ENCODE peak calls at places on chromosomes 12 and 14, in seven cellular contexts. N is IMR-90, L is heart left ventricle, J is PC-9, V is fibroblast of lung, Y is A549, C is MM.1S. F is an unnamed sample. For H3K4me1, the result is how much of the 10 kb centered on the place peaks cover.

GRCh38 chr12:129467749-129468148 is 436.1 kb downstream of the TMEM132D start:
- DNase-seq in N (no peak), L (no peak), Y (no peak), J (no peak), V (no peak), C (no peak), F (no peak)

GRCh38 chr14:51357250-51357649 is 117.2 kb downstream of the TMX1 start:
- DNase-seq in V (peak), C (no peak), N (peak), Y (no peak), J (no peak), L (no peak), F (peak)

GRCh38 chr12:34391771-34392581 is 369.7 kb downstream of the ALG10 start:
- DNase-seq in L (peak), J (no peak), N (no peak), C (no peak), Y (no peak), V (no peak), F (no peak)

GRCh38 chr14:54652188-54652889 is 85.4 kb downstream of the SAMD4A start:
- DNase-seq in N (peak), Y (peak), J (peak), L (peak), C (no peak), V (peak), F (peak)

GRCh38 chr14:61337893-61338292 is 16.5 kb downstream of the PRKCH start:
- DNase-seq in N (no peak), J (no peak), V (no peak), C (no peak), Y (no peak), L (no peak), F (no peak)

GRCh38 chr14:37019488-37019887 is 152.9 kb downstream of the SLC25A21 start:
- DNase-seq in C (no peak), Y (no peak), L (no peak), N (no peak), J (no peak), V (no peak), F (no peak)

GRCh38 chr12:59928416-59928815 is 332.6 kb downstream of the SLC16A7 start:
- DNase-seq in L (no peak), Y (no peak), N (peak), V (peak), J (no peak), C (no peak), F (no peak)

GRCh38 chr12:11836282-11836963 is 186.9 kb downstream of the ETV6 start:
- DNase-seq in V (no peak), J (no peak), C (peak), N (no peak), L (peak), Y (no peak), F (no peak)

GRCh38 chr12:41061189-41061588 is 126.9 kb upstream of the PDZRN4 start:
- DNase-seq in J (no peak), Y (no peak), V (no peak), L (no peak), N (no peak), C (no peak), F (no peak)

GRCh38 chr12:82351390-82351789 is 6.8 kb downstream of the CCDC59 start:
- DNase-seq in C (no peak), V (no peak), Y (no peak), L (no peak), J (no peak), N (no peak), F (no peak)

GRCh38 chr12:55686366-55687010 is 21.2 kb downstream of the ITGA7 start:
- DNase-seq in N (no peak), C (no peak), L (no peak), Y (no peak), V (no peak), J (no peak), F (no peak)

GRCh38 chr12:65607271-65607880 is 216.9 kb upstream of the HMGA2 start:
- DNase-seq in N (no peak), L (no peak), V (no peak), Y (no peak), C (no peak), J (peak), F (peak)

GRCh38 chr12:121634836-121635235 is 8.5 kb downstream of the ORAI1 start:
- DNase-seq in L (no peak), N (no peak), Y (no peak), C (no peak), J (no peak), V (no peak), F (no peak)

GRCh38 chr12:7994731-7995205 is 37.7 kb upstream of the FOXJ2 start:
- DNase-seq in J (peak), N (peak), C (no peak), V (peak), L (no peak), Y (no peak), F (no peak)

GRCh38 chr14:76767681-76768055 is 6.4 kb downstream of the VASH1 start:
- DNase-seq in J (no peak), C (no peak), N (no peak), Y (no peak), L (no peak), V (no peak), F (no peak)

GRCh38 chr14:32407170-32407569 is 78.1 kb downstream of the AKAP6 start:
- DNase-seq in N (peak), L (peak), C (no peak), V (peak), Y (no peak), J (no peak), F (no peak)

GRCh38 chr14:80965041-80965440 is 9.6 kb downstream of the TSHR start:
- DNase-seq in V (no peak), J (no peak), L (no peak), N (no peak), Y (no peak), C (no peak), F (no peak)

GRCh38 chr14:21204167-21205025 is 48.5 kb upstream of the OR5AU1 start:
- DNase-seq in J (no peak), N (no peak), Y (no peak), V (no peak), L (no peak), C (no peak), F (no peak)

GRCh38 chr12:88400302-88400701 is 180.0 kb downstream of the KITLG start:
- DNase-seq in J (no peak), V (no peak), L (no peak), N (no peak), C (peak), Y (no peak), F (no peak)

GRCh38 chr12:110176745-110177144 is 52.6 kb downstream of the IFT81 start:
- DNase-seq in N (peak), V (peak), C (no peak), L (no peak), Y (no peak), J (no peak), F (peak)

GRCh38 chr12:24860546-24860945 is 88.4 kb downstream of the BCAT1 start:
- DNase-seq in C (no peak), L (no peak), Y (no peak), V (peak), N (peak), J (no peak), F (no peak)

GRCh38 chr12:6950401-6950801 is 755 bp upstream of the PTPN6 start:
- DNase-seq in Y (no peak), V (no peak), L (no peak), N (no peak), C (no peak), J (no peak), F (no peak)

GRCh38 chr12:89476889-89477288 is 47.7 kb downstream of the GALNT4 start:
- DNase-seq in J (no peak), C (no peak), Y (no peak), V (no peak), N (no peak), L (no peak), F (no peak)

GRCh38 chr12:89474615-89475014 is 50.0 kb downstream of the GALNT4 start:
- DNase-seq in Y (no peak), C (peak), N (no peak), L (no peak), J (no peak), V (no peak), F (no peak)

GRCh38 chr12:89476232-89476631 is 48.4 kb downstream of the GALNT4 start:
- DNase-seq in J (no peak), C (no peak), L (no peak), V (no peak), Y (no peak), N (no peak), F (no peak)

GRCh38 chr12:89477633-89478279 is 46.8 kb downstream of the GALNT4 start:
- DNase-seq in V (no peak), C (no peak), J (no peak), Y (no peak), L (no peak), N (no peak), F (no peak)

DNA sequence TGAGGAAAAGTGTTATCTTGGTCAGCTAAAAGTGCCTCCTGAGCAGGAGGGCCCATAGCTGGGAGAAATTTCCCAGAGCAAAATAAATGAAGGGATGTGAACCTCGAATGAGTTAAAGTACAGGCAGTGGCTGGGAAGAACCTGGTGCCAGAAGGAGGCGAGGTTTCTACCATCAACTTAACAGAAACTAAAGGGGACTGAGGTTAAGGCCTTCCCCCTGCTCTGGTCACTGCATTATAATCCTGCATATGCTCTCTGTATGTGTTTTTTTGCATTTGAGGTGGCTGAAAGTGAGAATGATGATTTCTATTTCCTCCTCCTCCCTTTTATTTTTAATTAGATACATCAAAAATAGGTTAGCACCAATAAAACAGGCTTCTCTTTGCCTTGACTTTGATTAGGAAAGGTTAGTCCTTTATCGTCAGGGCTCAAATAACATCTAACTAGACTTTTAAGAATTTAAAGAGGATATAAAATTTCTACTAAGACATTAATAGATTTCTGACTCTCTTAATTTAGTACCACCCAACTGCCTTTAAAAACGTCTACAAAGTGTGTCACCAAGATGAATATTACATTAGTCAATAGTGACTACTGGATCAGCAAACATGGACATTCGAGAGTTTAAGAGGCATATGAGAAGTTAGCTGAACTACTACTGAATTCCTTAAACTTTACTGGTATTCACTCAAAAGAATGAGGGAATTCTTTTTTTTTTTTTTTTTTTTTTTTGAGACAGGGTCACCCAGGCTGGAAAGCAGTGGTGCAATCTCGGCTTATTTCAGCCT is 49.2 kb downstream of the GALNT4 start:
- DNase-seq in Y (no peak), V (no peak), N (peak), C (peak), L (no peak), J (no peak), F (no peak)
- H3K27ac ChIP-seq in Y (peak), V (no peak), N (no peak), C (peak), L (no peak), J (no peak), F (no peak)

GRCh38 chr12:52228366-52228765 is 4.7 kb upstream of the KRT7 start:
- DNase-seq in Y (no peak), C (no peak), L (no peak), V (no peak), N (no peak), J (peak), F (no peak)

GRCh38 chr12:52224154-52224553 is 8.9 kb upstream of the KRT7 start:
- DNase-seq in J (no peak), N (peak), V (no peak), C (no peak), L (no peak), Y (no peak), F (no peak)

GRCh38 chr12:52227767-52228166 is 5.3 kb upstream of the KRT7 start:
- DNase-seq in Y (no peak), V (no peak), C (no peak), N (no peak), L (no peak), J (no peak), F (no peak)

GRCh38 chr12:52225752-52226151 is 7.3 kb upstream of the KRT7 start:
- DNase-seq in L (no peak), Y (no peak), C (no peak), N (no peak), V (no peak), J (no peak), F (no peak)

DNA sequence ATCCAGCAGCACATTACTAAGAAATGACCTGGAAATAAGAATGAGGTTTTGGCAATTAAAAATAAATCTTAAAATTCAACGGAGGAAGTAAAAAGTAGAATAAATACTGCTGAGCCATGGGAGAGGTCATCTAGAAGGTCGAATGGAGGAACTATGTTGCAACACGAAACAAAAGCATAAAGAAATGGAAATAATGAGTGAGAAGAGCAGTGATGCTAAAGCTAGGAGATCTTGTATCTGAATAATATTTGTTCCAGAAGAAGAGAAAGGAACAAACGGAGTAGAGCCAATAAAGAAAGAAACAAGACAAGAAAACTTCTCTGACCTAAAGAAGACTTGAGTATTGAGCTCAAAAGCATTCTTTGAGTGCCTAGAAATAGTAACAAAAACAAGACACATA is 6.6 kb upstream of the KRT7 start:
- DNase-seq in L (no peak), V (no peak), Y (no peak), C (no peak), N (no peak), J (no peak), F (no peak)
- H3K4me1 ChIP-seq in L (under half), V (under half), Y (half or more), C (under half), N (under half), J (half or more), F (under half)

DNA sequence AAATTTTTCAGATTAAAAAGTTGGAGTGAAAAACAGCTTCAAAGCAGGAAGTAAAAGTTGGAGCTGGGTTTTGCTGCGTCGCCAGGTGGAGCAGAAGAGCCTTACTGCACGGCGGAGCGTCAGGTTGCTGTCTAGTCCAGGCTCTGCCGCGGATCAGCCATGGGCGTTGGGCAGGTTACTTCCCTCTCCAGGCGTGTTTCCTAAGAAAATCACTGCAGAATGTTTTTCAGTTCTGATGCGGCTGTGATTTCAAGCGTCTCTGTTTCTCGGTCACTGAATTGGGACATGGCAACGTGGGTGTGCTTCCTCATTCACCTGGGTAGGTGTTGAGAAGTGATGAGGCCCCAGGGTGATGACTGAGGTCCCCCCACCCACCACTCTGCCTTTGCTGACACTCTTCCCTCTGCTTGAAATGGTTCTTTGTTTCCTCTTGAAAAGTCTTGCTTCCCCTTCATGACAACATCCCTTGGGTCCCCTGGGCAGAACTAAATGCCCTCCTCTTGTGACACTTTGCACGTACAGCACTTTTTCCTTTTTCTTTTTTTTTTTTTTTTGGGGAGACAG is 7.6 kb downstream of the EVL start:
- DNase-seq in C (peak), L (no peak), V (no peak), Y (no peak), J (peak), N (no peak), F (no peak)
- TF ChIP-seq CTCF in C (peak), L (no peak), V (no peak), Y (no peak), J (peak), N (no peak), F (no peak)

GRCh38 chr14:75450381-75451276 is 22.8 kb downstream of the JDP2 start:
- DNase-seq in V (peak), J (peak), C (no peak), Y (no peak), N (peak), L (peak), F (no peak)
- H3K27ac ChIP-seq in V (no peak), J (peak), C (no peak), Y (peak), N (no peak), L (no peak), F (no peak)

GRCh38 chr14:103517626-103518415 is 4.8 kb downstream of the CKB start:
- DNase-seq in V (no peak), C (no peak), J (no peak), N (no peak), Y (no peak), L (no peak), F (no peak)

GRCh38 chr14:103519043-103519836 is 3.4 kb downstream of the CKB start:
- DNase-seq in J (no peak), V (peak), N (no peak), L (no peak), Y (no peak), C (no peak), F (no peak)

GRCh38 chr14:103518416-103519042 is 4.1 kb downstream of the CKB start:
- DNase-seq in J (peak), Y (peak), L (peak), C (no peak), V (no peak), N (peak), F (peak)

GRCh38 chr14:103516426-103517171 is 6.0 kb downstream of the CKB start:
- DNase-seq in Y (no peak), N (no peak), C (no peak), V (no peak), J (no peak), L (no peak), F (no peak)

GRCh38 chr14:103517172-103517566 is 5.5 kb downstream of the CKB start:
- DNase-seq in J (no peak), L (no peak), Y (no peak), N (no peak), V (no peak), C (no peak), F (no peak)
- H3K4me1 ChIP-seq in J (under half), L (half or more), Y (under half), N (under half), V (under half), C (under half), F (under half)

DNA sequence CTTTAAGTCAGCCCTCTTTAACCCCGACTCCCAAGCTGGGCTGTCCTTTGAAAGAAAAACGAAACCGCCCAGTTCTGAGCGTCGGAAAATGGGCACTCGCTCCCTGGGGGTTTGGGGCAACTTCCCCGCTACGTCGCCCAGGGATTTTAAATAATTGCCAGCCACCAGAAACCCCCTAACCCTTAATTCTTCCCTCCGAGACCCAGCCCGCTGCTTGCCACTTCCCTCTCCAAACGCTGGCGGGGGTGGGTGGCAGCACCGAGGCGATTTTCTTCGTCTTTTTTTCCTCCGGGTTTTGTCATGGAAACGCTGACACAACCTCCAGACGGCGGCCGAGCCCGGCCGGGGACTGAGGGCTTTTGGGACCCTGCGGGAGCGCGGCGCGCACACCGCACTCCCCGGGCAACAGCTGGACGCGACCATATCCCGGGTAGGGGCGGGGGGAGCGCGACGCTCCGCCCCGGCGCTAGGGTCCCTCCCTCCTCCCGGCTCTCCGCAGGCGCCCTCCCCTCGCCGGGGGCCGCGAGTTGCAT is at the start of gene CHST11:
- DNase-seq in C (peak), Y (peak), J (peak), V (peak), L (peak), N (peak), F (peak)
- TF ChIP-seq CTCF in C (peak), Y (no peak), J (no peak), V (peak), L (peak), N (peak), F (peak)

GRCh38 chr14:92039073-92039719 is 663 bp downstream of the TRIP11 start:
- DNase-seq in J (peak), N (peak), V (peak), L (no peak), Y (peak), C (no peak), F (peak)

GRCh38 chr14:92039720-92040430 is at the start of gene TRIP11:
- DNase-seq in Y (peak), N (peak), C (peak), L (peak), J (peak), V (peak), F (peak)

GRCh38 chr14:92035890-92036289 is 4.0 kb downstream of the TRIP11 start:
- DNase-seq in L (no peak), N (no peak), C (no peak), Y (no peak), V (no peak), J (no peak), F (no peak)

GRCh38 chr14:92040431-92041040 is 677 bp upstream of the TRIP11 start:
- DNase-seq in J (peak), Y (peak), N (peak), L (no peak), C (peak), V (peak), F (peak)

DNA sequence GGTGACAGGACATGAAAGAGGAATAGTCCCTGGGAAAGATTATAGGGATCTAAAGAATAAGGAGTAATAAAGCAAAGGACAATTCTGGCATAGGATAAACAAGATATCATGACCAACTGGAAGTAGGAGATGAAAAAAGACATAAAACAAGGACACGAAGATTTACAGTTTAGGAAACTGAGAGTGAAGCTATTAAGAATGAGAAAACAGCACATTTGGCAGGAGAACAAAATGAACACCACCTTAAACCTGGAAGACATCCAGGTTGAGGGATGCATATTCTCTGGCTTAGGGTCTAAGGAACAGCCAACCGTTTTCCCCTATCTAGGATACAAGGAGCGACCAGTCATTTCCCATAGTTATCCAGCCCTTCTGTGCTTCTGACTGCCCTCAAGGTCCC is 1.9 kb downstream of the TRIP11 start:
- DNase-seq in C (no peak), V (peak), Y (no peak), J (no peak), N (peak), L (no peak), F (no peak)
- H3K27ac ChIP-seq in C (no peak), V (no peak), Y (no peak), J (no peak), N (no peak), L (no peak), F (no peak)

F was measured in A673.